ENCODE peak calls at places on chromosomes 5 and 9, in ten cellular contexts. A is coronary artery; W is EL; Y is IMR-90; P is HuH-7.5; C is stomach; B is left lung; M is fibroblast of gingiva; H is activated naive CD8-positive, alpha-beta T cell treated with anti-CD3 and anti-CD28 coated beads for 36 hours; K is NCI-H510A treated with DMSO at 0.1 percent for 48 hours. N is an unnamed sample.

GRCh38 chr9:86720893-86721698 is 226.2 kb downstream of the GAS1 start:
- DNase-seq in A (no peak), W (peak; percentile 27), Y (no peak), P (no peak), C (no peak), B (no peak), M (peak; percentile 60), H (no peak), K (no peak), N (no peak)

GRCh38 chr9:86892576-86892975 is 54.7 kb downstream of the GAS1 start:
- DNase-seq in A (no peak), W (peak; percentile 60), Y (peak; percentile 30), P (no peak), C (no peak), B (no peak), M (no peak), H (no peak), K (no peak), N (no peak)

GRCh38 chr9:93451762-93452709 is 551 bp downstream of the FAM120A start:
- DNase-seq in A (peak; percentile 76), W (peak; percentile 43), Y (peak; percentile 33), P (peak; percentile 47), C (peak; percentile 58), B (peak; percentile 90), M (peak; percentile 17), H (peak; percentile 58), K (no peak), N (peak; percentile 74)

GRCh38 chr5:111463304-111463703 is 49.0 kb downstream of the STARD4 start:
- DNase-seq in A (no peak), W (no peak), Y (no peak), P (no peak), C (no peak), B (no peak), M (no peak), H (no peak), K (peak; percentile 7), N (no peak)

GRCh38 chr9:88593537-88594185 is 58.7 kb downstream of the NXNL2 start:
- DNase-seq in A (no peak), W (peak; percentile 68), Y (peak; percentile 74), P (peak; percentile 18), C (peak; percentile 54), B (no peak), M (peak; percentile 60), H (peak; percentile 46), K (no peak), N (no peak)

GRCh38 chr5:61182449-61182848 is 20.2 kb upstream of the SMIM15 start:
- DNase-seq in A (no peak), W (no peak), Y (peak; percentile 4), P (no peak), C (no peak), B (no peak), M (no peak), H (no peak), K (no peak), N (no peak)

GRCh38 chr5:170747851-170748250 is 35.7 kb upstream of the GABRP start:
- DNase-seq in A (no peak), W (peak; percentile 18), Y (no peak), P (no peak), C (no peak), B (no peak), M (no peak), H (no peak), K (no peak), N (no peak)

GRCh38 chr5:127660048-127660733 is 11.3 kb downstream of the CTXN3 start:
- DNase-seq in A (no peak), W (no peak), Y (no peak), P (no peak), C (no peak), B (no peak), M (no peak), H (no peak), K (peak; percentile 10), N (no peak)

GRCh38 chr9:24590432-24590831 is 44.7 kb upstream of the IZUMO3 start:
- DNase-seq in A (no peak), W (no peak), Y (no peak), P (no peak), C (no peak), B (no peak), M (no peak), H (no peak), K (no peak), N (no peak)

N was measured in mucosa of descending colon.